ENCODE peak calls at places on chromosomes 5 and 9, in four cellular contexts. S is NCI-H1694 treated with DMSO at 0.1 percent for 48 hours; U is HFF-Myc; F is activated CD4-positive, CD25-positive, alpha-beta regulatory T cell. H is an unnamed sample.

GRCh38 chr9:99103909-99104458 is 929 bp upstream of the TGFBR1 start:
- DNase-seq in S (no peak), U (no peak), F (no peak), H (peak)

GRCh38 chr9:118459832-118460425 is 755.7 kb downstream of the TLR4 start:
- DNase-seq in S (peak), U (no peak), F (no peak), H (peak)

GRCh38 chr5:142110046-142110531 is 1.5 kb downstream of the NDFIP1 start:
- DNase-seq in S (peak), U (no peak), F (no peak), H (peak)

GRCh38 chr5:154034944-154035343 is 3.8 kb downstream of the FAM114A2 start:
- DNase-seq in S (no peak), U (no peak), F (no peak), H (no peak)

GRCh38 chr9:37377688-37378612 is 44.5 kb upstream of the GRHPR start:
- DNase-seq in S (no peak), U (no peak), F (no peak), H (no peak)

GRCh38 chr5:153267506-153267905 is 223.0 kb upstream of the GRIA1 start:
- DNase-seq in S (no peak), U (no peak), F (no peak), H (peak)

GRCh38 chr5:139696894-139697658 is 48.9 kb downstream of the CXXC5 start:
- DNase-seq in S (no peak), U (no peak), F (no peak), H (peak)

GRCh38 chr9:14140121-14140520 is 173.8 kb downstream of the NFIB start:
- DNase-seq in S (no peak), U (no peak), F (no peak), H (peak)

GRCh38 chr9:8660383-8660782 is 860.8 kb upstream of the DMAC1 start:
- DNase-seq in S (no peak), U (no peak), F (no peak), H (peak)

GRCh38 chr9:127523312-127523851 is 72.1 kb downstream of the LRSAM1 start:
- DNase-seq in S (no peak), U (no peak), F (no peak), H (peak)

GRCh38 chr9:31745886-31746285 is 638.6 kb upstream of the ACO1 start:
- DNase-seq in S (no peak), U (no peak), F (no peak), H (no peak)

GRCh38 chr5:1161108-1161831 is 40.1 kb upstream of the SLC6A19 start:
- DNase-seq in S (no peak), U (no peak), F (no peak), H (peak)

GRCh38 chr5:179777909-179778308 is 15.9 kb upstream of the LTC4S start:
- DNase-seq in S (no peak), U (no peak), F (no peak), H (no peak)

GRCh38 chr5:98936948-98937715 is 8.3 kb upstream of the CHD1 start:
- DNase-seq in S (no peak), U (no peak), F (no peak), H (peak)

GRCh38 chr5:132063090-132063911 is 2.8 kb downstream of the IL3 start:
- DNase-seq in S (peak), U (peak), F (peak), H (peak)

GRCh38 chr9:74016004-74016403 is 481.1 kb upstream of the RORB start:
- DNase-seq in S (no peak), U (no peak), F (no peak), H (no peak)

GRCh38 chr5:180785794-180786221 is 16.8 kb downstream of the MGAT1 start:
- DNase-seq in S (no peak), U (no peak), F (no peak), H (peak)

GRCh38 chr5:63963080-63963735 is 963 bp upstream of the HTR1A start:
- DNase-seq in S (peak), U (peak), F (no peak), H (peak)

GRCh38 chr9:97386733-97387503 is 25.0 kb upstream of the TDRD7 start:
- DNase-seq in S (peak), U (peak), F (peak), H (peak)

H was measured in kidney tubule cell.